ENCODE peak calls at places on chromosomes 4 and X, in five cellular contexts. S is A673; W is pancreas; D is naive thymus-derived CD4-positive, alpha-beta T cell; E is tibial artery. P is an unnamed sample.

GRCh38 chr4:105361021-105361420 is 112.8 kb downstream of the PPA2 start:
- DNase-seq in S (no peak), W (no peak), D (no peak), E (no peak), P (no peak)

GRCh38 chr4:122692641-122693520 is 39.6 kb upstream of the BBS12 start:
- DNase-seq in E (no peak), S (no peak), W (no peak), D (no peak), P (no peak)

GRCh38 chrX:26442340-26442739 is 226.4 kb downstream of the MAGEB5 start:
- DNase-seq in S (no peak), E (no peak), W (no peak), D (no peak), P (no peak)

GRCh38 chr4:3422241-3422801 is 19.4 kb upstream of the HGFAC start:
- DNase-seq in S (no peak), E (no peak), D (no peak), W (no peak), P (no peak)

GRCh38 chrX:45172890-45173289 is 27.8 kb downstream of the DIPK2B start:
- DNase-seq in S (peak; percentile 16), W (no peak), D (no peak), E (no peak), P (no peak)

GRCh38 chrX:106917830-106918500 is 2.2 kb upstream of the CLDN2 start:
- DNase-seq in S (peak; percentile 78), W (no peak), D (no peak), E (no peak), P (peak; percentile 52)

GRCh38 chr4:38683265-38683664 is 19.3 kb downstream of the KLF3 start:
- DNase-seq in W (no peak), E (no peak), S (no peak), D (no peak), P (no peak)

GRCh38 chrX:2715066-2715600 is 24.0 kb downstream of the CD99 start:
- DNase-seq in E (no peak), W (no peak), D (no peak), S (no peak), P (no peak)

GRCh38 chr4:165440415-165440882 is 61.6 kb downstream of the CPE start:
- DNase-seq in S (peak; percentile 50), D (no peak), E (no peak), W (no peak), P (no peak)

GRCh38 chrX:5829060-5829459 is 399.6 kb downstream of the NLGN4X start:
- DNase-seq in W (no peak), E (no peak), S (no peak), D (no peak), P (no peak)

GRCh38 chr4:186900232-186900900 is 176.7 kb upstream of the FAT1 start:
- DNase-seq in E (no peak), S (peak; percentile 39), W (no peak), D (no peak), P (no peak)

GRCh38 chr4:110533590-110533910 is 57.6 kb downstream of the ENPEP start:
- DNase-seq in D (no peak), W (no peak), S (no peak), E (no peak), P (no peak)

GRCh38 chrX:108139303-108139702 is 47.7 kb downstream of the ATG4A start:
- DNase-seq in E (no peak), W (no peak), D (no peak), S (peak; percentile 12), P (no peak)

GRCh38 chrX:8845060-8845459 is 43.9 kb upstream of the FAM9A start:
- DNase-seq in E (no peak), W (no peak), D (no peak), S (no peak), P (no peak)

GRCh38 chrX:109635151-109635550 is 10.2 kb upstream of the KCNE5 start:
- DNase-seq in S (peak; percentile 48), W (no peak), D (no peak), E (no peak), P (no peak)

GRCh38 chr4:107863850-107864371 is 39.2 kb downstream of the SGMS2 start:
- DNase-seq in E (no peak), S (peak; percentile 24), W (peak; percentile 40), D (no peak), P (no peak)

GRCh38 chrX:37349131-37350033 is at the start of gene PRRG1:
- DNase-seq in W (peak; percentile 80), S (peak; percentile 90), D (no peak), E (peak; percentile 86), P (no peak)

GRCh38 chr4:172786039-172786792 is 382.4 kb upstream of the GALNT7 start:
- DNase-seq in W (peak; percentile 19), S (peak; percentile 50), D (no peak), E (no peak), P (no peak)

GRCh38 chrX:73069365-73070035 is 9.8 kb downstream of the PABPC1L2A start:
- DNase-seq in S (no peak), D (no peak), W (no peak), E (peak; percentile 31), P (no peak)

GRCh38 chr4:119041951-119042560 is 93.6 kb upstream of the MYOZ2 start:
- DNase-seq in S (peak; percentile 81), D (no peak), W (no peak), E (peak; percentile 75), P (peak; percentile 61)

GRCh38 chr4:41509411-41510008 is 28.4 kb upstream of the LIMCH1 start:
- DNase-seq in W (peak; percentile 39), E (peak; percentile 71), D (no peak), S (peak; percentile 45), P (no peak)

GRCh38 chr4:98491862-98492554 is 166.4 kb downstream of the TSPAN5 start:
- DNase-seq in S (no peak), W (no peak), D (no peak), E (no peak), P (no peak)

GRCh38 chr4:71827811-71828210 is 43.9 kb upstream of the GC start:
- DNase-seq in W (no peak), D (no peak), S (no peak), E (no peak), P (no peak)

DNA sequence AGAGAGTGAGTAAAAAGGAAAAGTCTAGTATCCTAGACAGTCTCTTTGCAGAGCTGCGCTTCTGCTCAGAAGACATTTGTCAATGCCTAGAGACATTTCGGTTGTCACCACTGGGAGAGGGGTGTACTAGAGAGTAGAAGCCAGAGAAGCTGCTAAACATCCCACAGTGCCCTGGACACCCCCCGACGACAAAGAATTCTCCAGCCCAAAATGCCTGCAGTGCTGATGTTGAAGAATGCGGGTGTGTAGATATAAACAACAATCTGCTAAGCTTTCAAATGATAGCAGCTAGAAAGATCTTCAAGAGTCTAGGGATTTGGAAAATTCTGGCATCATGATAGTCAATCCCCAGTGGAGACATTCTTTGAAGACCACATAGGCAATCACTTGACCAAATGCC is 90.1 kb downstream of the PALLD start:
- DNase-seq in D (no peak), E (no peak), S (no peak), W (no peak), P (no peak)
- H3K27ac ChIP-seq in D (no peak overlapping the region), E (peak overlapping the region; percentile 48), S (no peak overlapping the region), W (no peak overlapping the region), P (no peak overlapping the region)

GRCh38 chr4:7826176-7826908 is 113.3 kb downstream of the AFAP1 start:
- DNase-seq in W (no peak), D (no peak), S (no peak), E (no peak), P (no peak)
- H3K4me1 ChIP-seq in W (peaks cover 8% of the 10 kb centered on the region), D (peaks cover 34% of the 10 kb centered on the region), S (peaks cover 29% of the 10 kb centered on the region), E (peaks cover 45% of the 10 kb centered on the region), P (peaks cover 43% of the 10 kb centered on the region)

DNA sequence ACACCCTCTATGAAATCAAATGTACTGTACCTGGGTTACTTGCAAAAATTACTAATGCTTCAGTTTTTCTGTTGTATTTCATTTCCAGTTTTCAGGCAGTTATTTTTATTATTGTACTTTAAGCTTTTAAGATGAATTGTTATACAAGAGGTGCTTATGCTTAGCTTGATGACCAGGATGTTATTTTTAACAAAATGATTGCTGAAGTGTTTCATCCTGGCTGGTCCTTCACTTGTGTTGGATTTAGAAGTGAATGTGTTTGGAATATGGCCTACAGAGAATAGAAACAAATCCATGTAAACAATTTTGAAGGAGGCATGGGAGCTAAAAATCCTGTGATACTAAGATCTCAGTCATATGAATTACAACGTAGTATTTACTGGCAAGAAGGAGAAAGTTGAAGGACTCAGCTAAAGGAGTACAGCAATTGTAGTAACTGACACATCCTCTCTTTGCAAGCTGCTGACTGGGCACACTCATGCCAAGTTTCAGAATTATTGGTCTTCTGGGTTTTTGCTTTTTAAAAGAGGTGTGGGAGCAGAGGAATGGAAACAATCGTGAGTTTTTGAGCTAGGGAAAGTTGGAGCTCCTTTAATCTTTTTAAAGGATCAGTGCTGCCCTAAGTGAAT is 9.2 kb downstream of the UBE2A start:
- DNase-seq in S (no peak), E (no peak), W (no peak), D (no peak), P (no peak)
- H3K27ac ChIP-seq in S (no peak overlapping the region), E (no peak overlapping the region), W (no peak overlapping the region), D (no peak overlapping the region), P (no peak overlapping the region)

DNA sequence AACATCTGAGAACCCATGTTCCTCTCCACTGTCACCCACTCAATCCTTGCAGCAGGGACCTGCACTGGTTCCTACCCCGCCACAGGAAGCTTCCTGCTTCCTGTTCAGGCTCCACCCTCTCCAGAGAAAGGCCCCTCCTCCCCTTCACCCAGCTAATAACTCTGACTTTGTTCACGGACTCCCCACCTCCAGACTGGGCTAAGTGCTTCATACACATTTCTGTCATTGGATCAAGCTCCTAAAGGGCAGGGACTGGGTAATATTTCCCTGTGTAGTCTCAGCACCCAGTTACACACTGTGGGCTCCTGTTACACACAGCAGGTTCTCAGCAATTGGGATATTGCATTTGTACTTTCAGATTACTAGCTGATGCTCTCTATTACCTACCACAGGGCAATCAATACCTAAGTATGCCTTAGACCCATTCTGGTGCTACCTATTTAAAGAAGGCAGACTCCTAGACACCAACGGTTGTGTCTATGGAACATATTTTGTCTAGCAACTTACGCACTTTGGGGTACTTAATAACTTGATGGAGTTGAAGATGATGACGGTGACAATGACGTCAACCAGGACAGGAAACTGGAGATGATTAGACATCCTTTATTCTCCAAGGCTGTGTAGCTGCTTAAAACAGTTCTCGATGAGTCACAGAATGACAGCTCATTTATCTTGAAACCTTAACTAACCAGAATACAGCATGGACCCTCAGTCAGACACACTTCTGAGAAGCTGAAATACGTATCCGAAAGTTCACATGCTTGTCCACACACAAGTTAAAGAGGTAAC is 58.1 kb downstream of the MAML3 start:
- DNase-seq in E (no peak), D (no peak), S (peak; percentile 93), W (no peak), P (peak; percentile 72)
- H3K4me1 ChIP-seq in E (peaks cover 35% of the 10 kb centered on the region), D (peaks cover 5% of the 10 kb centered on the region), S (peaks cover 76% of the 10 kb centered on the region), W (peaks cover 54% of the 10 kb centered on the region), P (peaks cover 48% of the 10 kb centered on the region)

DNA sequence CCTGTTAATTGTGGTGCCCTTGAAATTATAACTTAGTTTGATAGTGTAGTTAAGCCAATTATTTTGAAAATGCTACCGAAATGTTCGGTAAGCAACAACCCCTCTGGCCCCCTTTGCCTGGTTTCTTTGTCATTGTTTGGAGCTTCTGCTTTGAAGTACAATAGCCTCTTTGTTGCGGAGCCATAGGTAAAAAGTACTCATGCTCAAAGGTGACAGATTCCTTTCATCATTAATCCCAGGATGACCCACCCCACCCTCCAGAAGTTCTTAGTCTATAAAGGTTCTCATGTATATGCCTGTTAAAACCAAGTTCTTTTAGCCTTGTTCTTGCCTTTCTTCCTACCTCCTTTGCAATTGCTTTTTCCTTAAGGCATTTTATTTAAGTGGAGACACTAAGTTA is 42.4 kb upstream of the SMARCAD1 start:
- DNase-seq in S (no peak), D (no peak), E (no peak), W (no peak), P (no peak)
- H3K27ac ChIP-seq in S (no peak overlapping the region), D (no peak overlapping the region), E (no peak overlapping the region), W (no peak overlapping the region), P (no peak overlapping the region)